ENCODE peak calls at places on chromosomes 6 and 20, in five cellular contexts. D, P, M, F and V are unnamed samples. For H3K4me1, the result is how much of the 10 kb centered on the place peaks cover.

GRCh38 chr6:131950767-131951575 is at the start of gene CCN2:
- DNase-seq in M (peak), P (peak), F (peak), D (no peak), V (peak)

GRCh38 chr6:87941556-87942358 is 105.9 kb upstream of the SPACA1 start:
- DNase-seq in M (no peak), F (no peak), P (no peak), D (no peak), V (no peak)

GRCh38 chr6:13517116-13517515 is 29.7 kb upstream of the GFOD1 start:
- DNase-seq in M (no peak), D (no peak), F (no peak), P (no peak), V (no peak)

GRCh38 chr6:30712441-30712840 is 4.6 kb downstream of the MDC1 start:
- DNase-seq in D (no peak), M (no peak), P (no peak), F (no peak), V (no peak)

GRCh38 chr6:47162231-47162630 is 120.1 kb upstream of the ADGRF1 start:
- DNase-seq in M (no peak), P (no peak), F (no peak), D (no peak), V (no peak)

GRCh38 chr20:49635829-49636228 is 67.9 kb upstream of the PTGIS start:
- DNase-seq in P (no peak), D (no peak), F (no peak), M (no peak), V (no peak)

GRCh38 chr6:34792605-34793500 is 970 bp downstream of the BLTP3A start:
- DNase-seq in P (peak), F (peak), D (no peak), M (peak), V (no peak)

GRCh38 chr6:100454571-100455229 is 10.0 kb downstream of the SIM1 start:
- DNase-seq in D (no peak), F (no peak), P (no peak), M (no peak), V (no peak)

GRCh38 chr6:34656378-34657036 is 40.1 kb downstream of the ILRUN start:
- DNase-seq in D (peak), M (peak), F (no peak), P (no peak), V (peak)

GRCh38 chr6:136956590-136957573 is 34.8 kb downstream of the SLC35D3 start:
- DNase-seq in P (no peak), F (no peak), D (no peak), M (no peak), V (no peak)

GRCh38 chr6:134245041-134245440 is 72.9 kb downstream of the SGK1 start:
- DNase-seq in M (peak), D (no peak), P (no peak), F (no peak), V (no peak)

GRCh38 chr20:35021063-35021462 is 65.4 kb downstream of the MYH7B start:
- DNase-seq in F (peak), M (no peak), D (no peak), P (no peak), V (peak)

GRCh38 chr6:142548571-142548970 is 246.8 kb downstream of the ADGRG6 start:
- DNase-seq in P (no peak), D (no peak), F (no peak), M (no peak), V (no peak)

GRCh38 chr6:142550310-142550709 is 248.5 kb downstream of the ADGRG6 start:
- DNase-seq in F (no peak), M (no peak), D (no peak), P (no peak), V (no peak)

GRCh38 chr6:142551145-142551811 is 249.5 kb downstream of the ADGRG6 start:
- DNase-seq in D (no peak), F (no peak), P (no peak), M (no peak), V (no peak)
- TF ChIP-seq CTCF in D (no peak), F (no peak), P (no peak), M (no peak), V (no peak)

GRCh38 chr6:170087946-170088348 is 202.9 kb downstream of the DLL1 start:
- DNase-seq in F (peak), D (peak), P (peak), M (peak), V (peak)
- TF ChIP-seq POLR2A in F (no peak), D (peak), P (no peak), M (no peak), V (no peak)

GRCh38 chr20:47356526-47357295 is at the start of gene ZMYND8:
- DNase-seq in M (peak), P (peak), F (peak), D (peak), V (peak)

GRCh38 chr20:47354710-47355488 is 1.6 kb downstream of the ZMYND8 start:
- DNase-seq in M (no peak), P (no peak), D (no peak), F (no peak), V (no peak)

GRCh38 chr20:47356220-47356525 is 326 bp downstream of the ZMYND8 start:
- DNase-seq in M (no peak), F (no peak), P (no peak), D (no peak), V (no peak)

GRCh38 chr20:47354388-47354709 is 2.1 kb downstream of the ZMYND8 start:
- DNase-seq in D (no peak), F (no peak), M (no peak), P (no peak), V (no peak)

GRCh38 chr20:47355489-47356219 is 845 bp downstream of the ZMYND8 start:
- DNase-seq in D (no peak), M (no peak), P (no peak), F (no peak), V (no peak)
- H3K4me1 ChIP-seq in D (under half), M (half or more), P (half or more), F (half or more), V (half or more)

GRCh38 chr6:79946773-79947190 is 571 bp downstream of the ELOVL4 start:
- DNase-seq in F (peak), M (no peak), P (no peak), D (no peak), V (no peak)

GRCh38 chr6:79949235-79949634 is 1.9 kb upstream of the ELOVL4 start:
- DNase-seq in D (peak), F (peak), P (peak), M (peak), V (peak)

GRCh38 chr6:79943133-79943532 is 4.2 kb downstream of the ELOVL4 start:
- DNase-seq in F (no peak), P (no peak), M (no peak), D (no peak), V (no peak)

GRCh38 chr6:79947191-79948173 is at the start of gene ELOVL4:
- DNase-seq in M (peak), D (no peak), P (no peak), F (peak), V (peak)

DNA sequence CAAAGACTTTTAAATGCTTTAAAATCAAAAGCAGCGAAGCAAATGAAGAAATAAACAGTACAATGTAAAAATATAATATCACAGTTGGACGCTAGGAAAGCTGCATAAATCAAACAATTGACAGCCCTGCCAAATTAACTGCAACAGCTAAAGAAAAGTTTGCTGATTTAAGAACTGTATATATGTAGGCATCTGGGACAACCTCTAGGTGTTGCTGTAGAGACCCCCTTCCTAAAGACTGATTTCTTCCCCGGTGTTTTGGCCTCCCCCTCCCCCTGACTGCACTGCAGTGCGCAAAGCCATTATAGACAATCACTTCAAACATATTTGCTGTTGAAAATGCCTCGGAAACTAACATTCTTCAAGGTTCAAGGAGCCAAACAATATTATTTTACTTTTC is 1.1 kb downstream of the ELOVL4 start:
- DNase-seq in M (no peak), P (no peak), D (no peak), F (no peak), V (no peak)
- TF ChIP-seq CTCF in M (no peak), P (no peak), D (peak), F (no peak), V (no peak)

DNA sequence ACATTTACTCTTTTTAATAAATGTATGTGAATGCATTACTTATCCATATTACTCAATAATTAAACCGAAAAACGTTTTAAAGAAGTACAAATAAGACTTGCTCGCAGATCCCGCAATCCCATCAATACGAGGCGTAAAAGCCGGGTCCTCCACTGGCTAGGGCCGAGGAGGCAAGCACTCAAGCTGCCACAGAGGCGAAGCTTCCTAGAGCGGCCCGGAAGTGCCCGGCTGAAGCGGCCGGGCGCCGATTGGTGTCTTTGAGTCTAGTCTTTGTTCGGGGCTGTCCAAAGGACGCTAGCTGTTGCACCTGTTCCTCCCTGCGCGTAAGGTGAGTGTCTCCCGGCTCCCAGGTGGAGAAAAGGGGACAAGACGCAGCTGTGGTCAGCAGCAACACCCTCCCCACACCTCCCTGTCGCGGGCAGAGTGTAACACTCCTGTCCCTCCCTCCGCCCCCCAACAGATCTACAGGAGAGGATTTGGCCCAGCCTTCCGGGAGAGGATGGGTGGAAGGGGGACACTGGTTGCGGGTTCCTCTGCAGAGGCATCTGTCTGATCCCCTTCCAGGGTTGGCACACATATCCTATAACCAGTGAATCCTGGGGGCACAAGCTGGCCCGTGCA is at the start of gene ZSCAN16:
- DNase-seq in M (peak), F (peak), D (no peak), P (peak), V (peak)
- TF ChIP-seq POLR2A in M (peak), F (peak), D (peak), P (peak), V (peak)

GRCh38 chr6:112501705-112502104 is 154.6 kb downstream of the RFPL4B start:
- DNase-seq in P (no peak), F (no peak), M (no peak), D (no peak), V (no peak)

GRCh38 chr6:112503210-112503609 is 156.1 kb downstream of the RFPL4B start:
- DNase-seq in M (no peak), D (no peak), F (no peak), P (no peak), V (no peak)

DNA sequence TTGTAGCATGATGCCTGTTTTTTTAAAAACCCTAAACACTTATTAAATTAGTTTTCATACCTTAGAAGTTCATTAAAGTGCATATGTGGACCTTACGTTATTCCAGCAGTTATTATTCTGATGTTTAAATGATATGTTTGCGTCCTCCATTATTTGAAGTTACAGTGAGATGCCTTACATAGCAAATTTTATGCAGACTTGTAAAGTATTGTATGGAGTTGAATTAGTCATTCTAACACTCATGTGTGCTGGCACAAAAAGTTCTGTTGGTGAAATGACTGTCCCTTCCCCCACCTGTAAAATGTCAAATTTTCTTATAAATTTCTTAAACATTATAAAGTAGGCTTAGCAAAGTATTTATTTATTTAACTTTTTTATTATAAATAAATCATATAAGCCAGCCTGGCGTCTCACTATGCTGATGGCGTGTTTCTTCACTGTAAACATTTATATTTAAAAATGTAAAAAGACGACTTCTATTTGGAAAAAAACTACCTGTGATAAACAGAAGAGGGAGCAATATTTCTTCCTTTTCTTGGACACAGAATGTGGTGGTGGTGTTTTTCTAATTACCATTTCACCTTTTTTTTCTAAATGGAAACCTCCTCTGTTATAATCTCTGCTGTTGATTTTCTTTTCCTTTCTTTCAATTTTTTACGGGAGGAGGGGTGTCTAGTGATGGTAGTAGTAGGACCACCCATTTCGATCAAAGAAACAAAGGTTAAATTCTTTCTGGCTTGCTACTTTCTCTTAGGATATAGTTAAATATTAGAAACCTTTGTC is 155.4 kb downstream of the RFPL4B start:
- DNase-seq in F (no peak), P (no peak), M (no peak), D (no peak), V (no peak)
- H3K4me1 ChIP-seq in F (under half), P (under half), M (under half), D (under half), V (under half)

DNA sequence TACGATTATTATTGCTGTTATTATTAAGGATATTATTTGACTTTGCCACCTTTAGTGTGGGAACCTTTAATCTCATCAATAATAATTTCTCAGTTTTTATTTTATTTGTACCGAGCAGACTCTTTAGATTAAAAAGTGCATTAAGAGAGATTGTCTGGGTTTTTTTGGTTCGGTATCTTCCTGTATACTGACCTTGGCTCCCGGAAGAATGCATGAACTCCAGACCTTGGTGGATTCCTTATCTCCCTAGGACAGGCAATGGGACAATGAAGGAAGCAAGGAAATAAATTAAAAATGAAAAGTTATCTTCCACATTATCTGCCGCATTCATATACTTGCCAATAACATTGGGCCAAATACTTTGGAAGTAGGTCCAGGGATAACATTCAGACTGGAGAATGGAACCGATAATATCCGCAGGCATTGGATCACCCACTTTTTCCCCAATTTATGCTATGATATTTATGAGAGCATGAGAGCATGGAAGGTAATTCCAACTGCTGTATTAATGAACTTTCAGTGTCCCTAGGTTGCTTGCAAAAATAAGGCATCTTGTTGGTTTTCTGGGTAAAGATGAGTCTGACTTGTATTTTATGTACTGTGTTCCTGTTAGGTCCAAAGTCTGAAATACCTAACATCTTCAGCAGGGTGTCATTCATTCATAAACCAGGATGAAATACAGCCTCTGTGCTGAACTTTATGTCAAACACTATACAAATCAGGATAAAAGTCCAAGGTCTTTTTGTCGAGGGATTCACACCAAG is 232.1 kb downstream of the PLCB1 start:
- DNase-seq in F (no peak), D (no peak), M (no peak), P (no peak), V (no peak)
- TF ChIP-seq CTCF in F (no peak), D (no peak), M (no peak), P (no peak), V (no peak)